ENCODE peak calls at places on chromosomes 5 and 9, in nine cellular contexts. Y is ovary, M is stomach, W is GM12878, D is tibial nerve, S is prostate gland, K is GM12891, Z is suprapubic skin, F is A549. B is an unnamed sample.

GRCh38 chr9:14627513-14627912 is 65.7 kb downstream of the ZDHHC21 start:
- DNase-seq in Y (no peak), M (no peak), W (no peak), D (no peak), S (no peak), K (no peak), Z (no peak), F (no peak), B (no peak)

GRCh38 chr9:82563094-82563493 is 499.8 kb downstream of the RASEF start:
- DNase-seq in Y (no peak), M (no peak), W (no peak), D (no peak), S (no peak), K (no peak), Z (no peak), F (no peak), B (no peak)

GRCh38 chr5:1659100-1660036 is 135.6 kb upstream of the LPCAT1 start:
- DNase-seq in Y (no peak), M (no peak), W (no peak), D (no peak), S (no peak), K (peak; percentile 5), Z (peak; percentile 58), F (no peak), B (no peak)

GRCh38 chr9:89928521-89929275 is 323.9 kb downstream of the GADD45G start:
- DNase-seq in Y (no peak), M (no peak), W (no peak), D (no peak), S (no peak), K (no peak), Z (peak; percentile 54), F (no peak), B (no peak)

GRCh38 chr9:110626109-110626829 is 42.3 kb upstream of the MUSK start:
- DNase-seq in Y (no peak), M (no peak), W (peak; percentile 51), D (no peak), S (no peak), K (no peak), Z (no peak), F (no peak), B (no peak)

GRCh38 chr5:168300377-168301182 is 9.1 kb downstream of the WWC1 start:
- DNase-seq in Y (no peak), M (no peak), W (no peak), D (no peak), S (no peak), K (no peak), Z (no peak), F (no peak), B (no peak)

GRCh38 chr9:85425153-85425611 is 316.6 kb downstream of the AGTPBP1 start:
- DNase-seq in Y (no peak), M (peak; percentile 55), W (no peak), D (peak; percentile 63), S (peak; percentile 28), K (peak; percentile 41), Z (no peak), F (peak; percentile 62), B (peak; percentile 78)

GRCh38 chr9:110949081-110949480 is 89.2 kb downstream of the LPAR1 start:
- DNase-seq in Y (no peak), M (no peak), W (no peak), D (no peak), S (no peak), K (no peak), Z (no peak), F (no peak), B (no peak)

GRCh38 chr9:27361401-27361953 is 64.5 kb upstream of the EQTN start:
- DNase-seq in Y (no peak), M (peak; percentile 53), W (no peak), D (no peak), S (no peak), K (no peak), Z (no peak), F (no peak), B (no peak)

GRCh38 chr5:1485320-1486118 is 38.2 kb downstream of the LPCAT1 start:
- DNase-seq in Y (no peak), M (no peak), W (no peak), D (no peak), S (no peak), K (no peak), Z (no peak), F (no peak), B (no peak)

GRCh38 chr9:37575921-37576721 is at the start of gene FBXO10:
- DNase-seq in Y (peak; percentile 66), M (peak; percentile 67), W (no peak), D (peak; percentile 12), S (peak; percentile 49), K (peak; percentile 43), Z (peak; percentile 80), F (peak; percentile 30), B (no peak)

GRCh38 chr5:68046445-68046844 is 169.1 kb upstream of the PIK3R1 start:
- DNase-seq in Y (no peak), M (no peak), W (no peak), D (peak; percentile 46), S (no peak), K (no peak), Z (no peak), F (peak; percentile 67), B (peak; percentile 51)

GRCh38 chr5:566636-567309 is 42.5 kb upstream of the SLC9A3 start:
- DNase-seq in Y (no peak), M (no peak), W (no peak), D (no peak), S (no peak), K (no peak), Z (peak; percentile 71), F (no peak), B (no peak)

GRCh38 chr9:91025856-91026255 is 224.2 kb downstream of the SYK start:
- DNase-seq in Y (no peak), M (no peak), W (no peak), D (no peak), S (no peak), K (no peak), Z (no peak), F (no peak), B (no peak)
- TF ChIP-seq POLR2A in Y (no peak), M (no peak), W (no peak), D (no peak), S (no peak), K (no peak), Z (no peak), F (no peak), B (no peak)

GRCh38 chr5:140631831-140632365 is 1.1 kb downstream of the CD14 start:
- DNase-seq in Y (no peak), M (no peak), W (no peak), D (no peak), S (no peak), K (peak; percentile 23), Z (no peak), F (no peak), B (no peak)
- TF ChIP-seq POLR2A in Y (no peak), M (no peak), W (no peak), D (no peak), S (no peak), K (no peak), Z (no peak), F (no peak), B (no peak)

GRCh38 chr5:150640311-150641005 is at the start of gene SYNPO:
- DNase-seq in Y (peak; percentile 87), M (peak; percentile 53), W (no peak), D (peak; percentile 74), S (peak; percentile 45), K (no peak), Z (no peak), F (peak; percentile 84), B (peak; percentile 73)
- TF ChIP-seq POLR2A in Y (peak; percentile 15), M (no peak), W (no peak), D (peak; percentile 11), S (no peak), K (no peak), Z (no peak), F (no peak), B (peak; percentile 7)

GRCh38 chr5:88923623-88924619 is 40.9 kb upstream of the MEF2C start:
- DNase-seq in Y (no peak), M (no peak), W (no peak), D (no peak), S (no peak), K (no peak), Z (no peak), F (no peak), B (no peak)
- TF ChIP-seq POLR2A in Y (no peak), M (no peak), W (no peak), D (no peak), S (no peak), K (no peak), Z (no peak), F (no peak), B (no peak)

GRCh38 chr9:129626079-129626943 is at the start of gene NTMT1:
- DNase-seq in Y (peak; percentile 83), M (peak; percentile 89), W (peak; percentile 39), D (peak; percentile 89), S (peak; percentile 85), K (peak; percentile 91), Z (peak; percentile 95), F (peak; percentile 87), B (peak; percentile 63)
- TF ChIP-seq POLR2A in Y (peak; percentile 99), M (no peak), W (peak; percentile 98), D (peak; percentile 100), S (peak; percentile 96), K (peak; percentile 84), Z (peak; percentile 89), F (peak; percentile 93), B (peak; percentile 83)

B was measured in H54.